ENCODE peak calls at places on chromosomes 3 and 15, in nine cellular contexts. X is A549; Q is GM13976; M is activated CD8-positive, alpha-beta memory T cell treated with anti-CD3 and anti-CD28 coated beads for 48 hours; E is GM10248; N is stimulated activated naive CD8-positive, alpha-beta T cell treated with anti-CD3 and anti-CD28 coated beads, Interleukin-15, amount 100 ng/mL, for 72 hours; Y is Right ventricle myocardium superior; P is left ventricle myocardium inferior; T is T-cell. Z is an unnamed sample.

GRCh38 chr15:87816811-87817210 is 439.7 kb downstream of the NTRK3 start:
- DNase-seq in X (peak), Q (no peak), M (no peak), E (no peak), N (no peak), Y (no peak), P (no peak), T (no peak), Z (no peak)

GRCh38 chr3:159586587-159587202 is 401.9 kb upstream of the IL12A start:
- DNase-seq in X (peak), Q (no peak), M (no peak), E (no peak), N (no peak), Y (no peak), P (no peak), T (no peak), Z (no peak)

GRCh38 chr15:59180946-59181345 is 25.7 kb upstream of the LDHAL6B start:
- DNase-seq in X (no peak), Q (no peak), M (no peak), E (no peak), N (no peak), Y (no peak), P (no peak), T (no peak), Z (no peak)

GRCh38 chr3:60017631-60018030 is 967.8 kb upstream of the CFAP20DC start:
- DNase-seq in X (no peak), Q (peak), M (no peak), E (no peak), N (peak), Y (no peak), P (no peak), T (peak), Z (no peak)

GRCh38 chr3:81743096-81744025 is 18.1 kb downstream of the GBE1 start:
- DNase-seq in X (peak), Q (no peak), M (no peak), E (no peak), N (no peak), Y (no peak), P (no peak), T (no peak), Z (no peak)

GRCh38 chr3:99199021-99199420 is 297.5 kb upstream of the DCBLD2 start:
- DNase-seq in X (no peak), Q (no peak), M (no peak), E (no peak), N (no peak), Y (no peak), P (no peak), T (no peak), Z (no peak)

GRCh38 chr15:97993310-97993738 is 32.8 kb downstream of the ARRDC4 start:
- DNase-seq in X (no peak), Q (no peak), M (no peak), E (no peak), N (no peak), Y (no peak), P (no peak), T (no peak), Z (no peak)

GRCh38 chr3:48630407-48630806 is 4.9 kb downstream of the SLC26A6 start:
- DNase-seq in X (no peak), Q (no peak), M (no peak), E (no peak), N (no peak), Y (no peak), P (no peak), T (no peak), Z (no peak)

GRCh38 chr3:51721062-51721745 is 14.3 kb downstream of the GRM2 start:
- DNase-seq in X (no peak), Q (no peak), M (no peak), E (no peak), N (no peak), Y (no peak), P (no peak), T (no peak), Z (no peak)

GRCh38 chr3:51358981-51359380 is 26.1 kb upstream of the MANF start:
- DNase-seq in X (no peak), Q (no peak), M (no peak), E (no peak), N (no peak), Y (no peak), P (no peak), T (no peak), Z (no peak)

GRCh38 chr15:98715890-98716443 is 67.6 kb downstream of the IGF1R start:
- DNase-seq in X (no peak), Q (no peak), M (no peak), E (no peak), N (no peak), Y (no peak), P (no peak), T (no peak), Z (no peak)

GRCh38 chr3:187896664-187897063 is 151.4 kb upstream of the BCL6 start:
- DNase-seq in X (no peak), Q (no peak), M (no peak), E (no peak), N (no peak), Y (peak), P (peak), T (no peak), Z (no peak)

GRCh38 chr15:68603951-68604350 is 25.2 kb downstream of the CORO2B start:
- DNase-seq in X (no peak), Q (no peak), M (no peak), E (no peak), N (no peak), Y (no peak), P (peak), T (no peak), Z (no peak)

GRCh38 chr3:120102674-120103073 is 8.4 kb upstream of the GSK3B start:
- DNase-seq in X (no peak), Q (no peak), M (no peak), E (no peak), N (no peak), Y (no peak), P (no peak), T (no peak), Z (no peak)

GRCh38 chr15:48153526-48153925 is 24.6 kb downstream of the MYEF2 start:
- DNase-seq in X (no peak), Q (no peak), M (no peak), E (no peak), N (no peak), Y (no peak), P (no peak), T (no peak), Z (no peak)

GRCh38 chr3:39577541-39577940 is 110.1 kb downstream of the MOBP start:
- DNase-seq in X (no peak), Q (no peak), M (no peak), E (no peak), N (no peak), Y (no peak), P (no peak), T (no peak), Z (no peak)

GRCh38 chr3:98877132-98877531 is 24.4 kb downstream of the DCBLD2 start:
- DNase-seq in X (no peak), Q (no peak), M (no peak), E (no peak), N (no peak), Y (no peak), P (no peak), T (no peak), Z (no peak)

GRCh38 chr3:10546181-10546624 is 40.8 kb upstream of the ATP2B2 start:
- DNase-seq in X (no peak), Q (no peak), M (no peak), E (no peak), N (no peak), Y (no peak), P (no peak), T (no peak), Z (no peak)

GRCh38 chr15:78243491-78243941 is 9.2 kb upstream of the ACSBG1 start:
- DNase-seq in X (no peak), Q (no peak), M (no peak), E (no peak), N (no peak), Y (peak), P (peak), T (no peak), Z (peak)

GRCh38 chr15:44798815-44799214 is 62.5 kb downstream of the TRIM69 start:
- DNase-seq in X (peak), Q (no peak), M (no peak), E (no peak), N (no peak), Y (no peak), P (no peak), T (no peak), Z (no peak)

GRCh38 chr15:59353994-59354951 is 18.4 kb downstream of the MYO1E start:
- DNase-seq in X (no peak), Q (no peak), M (no peak), E (no peak), N (no peak), Y (no peak), P (no peak), T (no peak), Z (no peak)

GRCh38 chr3:45841380-45841700 is 579 bp downstream of the LZTFL1 start:
- DNase-seq in X (peak), Q (no peak), M (no peak), E (no peak), N (no peak), Y (peak), P (no peak), T (no peak), Z (no peak)

GRCh38 chr3:56878046-56878445 is 76.3 kb upstream of the ARHGEF3 start:
- DNase-seq in X (no peak), Q (peak), M (no peak), E (peak), N (peak), Y (no peak), P (no peak), T (peak), Z (peak)

Z was measured in head of caudate nucleus.